ENCODE peak calls at places on chromosome 1, in eight cellular contexts. R is K562, C is vagina, F is HL-60, Z is spleen, E is prostate gland, J is breast epithelium, L is GM12878. N is an unnamed sample.

GRCh38 chr1:203652718-203653461 is 26.3 kb downstream of the ATP2B4 start:
- DNase-seq in C (no peak), J (no peak), Z (no peak), R (no peak), F (no peak), E (no peak), L (peak; percentile 49), N (no peak)

GRCh38 chr1:212630159-212630900 is 21.8 kb downstream of the ATF3 start:
- DNase-seq in L (no peak), E (peak; percentile 13), C (no peak), Z (peak; percentile 89), F (peak; percentile 86), R (peak; percentile 81), J (peak; percentile 22), N (peak; percentile 82)

GRCh38 chr1:170675825-170676224 is 11.9 kb downstream of the PRRX1 start:
- DNase-seq in C (no peak), Z (no peak), J (no peak), E (no peak), R (no peak), L (no peak), F (no peak), N (no peak)

GRCh38 chr1:13228343-13228781 is 2.4 kb upstream of the PRAMEF18 start:
- DNase-seq in L (no peak), F (peak; percentile 31), J (peak; percentile 17), C (no peak), E (no peak), R (peak; percentile 42), Z (peak; percentile 39), N (no peak)

GRCh38 chr1:209160230-209160629 is 423.3 kb upstream of the CAMK1G start:
- DNase-seq in C (no peak), R (no peak), E (no peak), F (no peak), L (no peak), Z (no peak), J (no peak), N (no peak)

GRCh38 chr1:53471000-53471399 is 11.8 kb downstream of the DMRTB1 start:
- DNase-seq in C (no peak), E (no peak), R (no peak), J (no peak), L (no peak), F (no peak), Z (no peak), N (no peak)

GRCh38 chr1:228151526-228151925 is 1.8 kb downstream of the GJC2 start:
- DNase-seq in Z (no peak), F (no peak), L (no peak), R (no peak), E (no peak), C (no peak), J (no peak), N (peak; percentile 68)

GRCh38 chr1:112618721-112619517 is at the start of gene ST7L:
- DNase-seq in E (peak; percentile 86), R (peak; percentile 66), J (peak; percentile 59), Z (peak; percentile 94), L (no peak), C (peak; percentile 91), F (peak; percentile 50), N (peak; percentile 85)

GRCh38 chr1:22831729-22832413 is 121.2 kb downstream of the EPHB2 start:
- DNase-seq in C (no peak), R (no peak), F (peak; percentile 9), J (peak; percentile 39), Z (peak; percentile 51), L (no peak), E (no peak), N (no peak)

GRCh38 chr1:94050263-94050662 is 70.7 kb downstream of the ABCA4 start:
- DNase-seq in C (no peak), R (no peak), E (no peak), F (no peak), J (no peak), Z (no peak), L (no peak), N (no peak)

GRCh38 chr1:1091344-1092148 is 17.4 kb upstream of the RNF223 start:
- DNase-seq in R (peak; percentile 93), F (no peak), C (no peak), E (no peak), L (no peak), J (no peak), Z (peak; percentile 70), N (no peak)

GRCh38 chr1:90926971-90927370 is 94.9 kb downstream of the ZNF644 start:
- DNase-seq in J (no peak), C (no peak), Z (no peak), R (no peak), L (no peak), E (no peak), F (no peak), N (no peak)

GRCh38 chr1:151680812-151681211 is 35.8 kb downstream of the CELF3 start:
- DNase-seq in C (no peak), Z (no peak), L (no peak), E (peak; percentile 25), F (no peak), R (no peak), J (no peak), N (no peak)

GRCh38 chr1:36095760-36096405 is 7.2 kb downstream of the ADPRS start:
- DNase-seq in L (no peak), C (no peak), J (no peak), F (peak; percentile 84), R (no peak), E (no peak), Z (peak; percentile 47), N (no peak)

GRCh38 chr1:183180213-183180612 is 5.9 kb upstream of the LAMC2 start:
- DNase-seq in F (no peak), L (peak; percentile 36), R (no peak), Z (no peak), J (peak; percentile 89), E (peak; percentile 74), C (no peak), N (peak; percentile 84)

GRCh38 chr1:18512883-18513282 is 32.2 kb downstream of the KLHDC7A start:
- DNase-seq in J (no peak), R (no peak), F (no peak), E (no peak), Z (peak; percentile 11), C (peak; percentile 25), L (no peak), N (no peak)

GRCh38 chr1:7644906-7645750 is 126.0 kb upstream of the VAMP3 start:
- DNase-seq in F (no peak), C (no peak), R (no peak), J (no peak), Z (peak; percentile 72), E (no peak), L (no peak), N (no peak)

GRCh38 chr1:23424171-23424959 is at the start of gene TCEA3:
- DNase-seq in C (no peak), R (no peak), F (no peak), E (peak; percentile 64), J (no peak), L (no peak), Z (no peak), N (peak; percentile 85)

DNA sequence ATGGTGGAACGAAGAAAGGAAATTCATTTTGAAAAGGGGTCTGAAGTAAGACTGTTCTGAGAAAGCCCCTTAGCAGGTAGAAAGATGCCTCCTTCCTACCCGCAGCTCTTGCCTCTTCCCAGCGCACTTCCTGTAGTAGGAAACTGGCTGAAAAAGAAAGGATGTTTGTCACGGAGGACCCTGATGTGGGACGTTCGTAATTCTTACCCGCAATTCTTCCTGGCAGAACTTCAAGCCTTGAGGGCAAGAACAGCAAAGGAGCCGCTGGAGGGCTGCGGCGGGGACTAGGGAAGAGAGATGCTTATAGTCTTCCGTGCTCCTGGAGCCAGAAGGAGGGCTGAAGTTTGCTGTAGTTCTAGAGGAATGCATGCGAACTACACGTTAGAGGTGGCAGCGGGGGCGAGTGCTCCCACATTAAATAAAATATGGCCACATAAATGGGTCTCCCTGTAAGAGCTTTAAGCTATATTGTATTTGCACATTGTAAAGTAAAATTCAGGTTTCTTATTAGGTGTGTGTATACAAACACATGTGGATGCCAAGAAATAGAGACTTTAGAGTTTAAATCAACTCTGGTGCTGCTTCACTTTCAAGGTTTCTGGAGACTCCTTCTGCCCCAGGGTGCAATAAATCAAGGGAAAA is 6.4 kb downstream of the C1orf53 start:
- DNase-seq in R (no peak), F (no peak), J (no peak), L (no peak), E (no peak), C (no peak), Z (no peak), N (no peak)
- TF ChIP-seq POLR2AphosphoS5 in R (no peak), F (no peak), J (no peak), L (no peak), E (no peak), C (no peak), Z (no peak), N (no peak)

GRCh38 chr1:220896088-220896487 is 16.8 kb downstream of the HLX start:
- DNase-seq in L (no peak), Z (no peak), C (no peak), R (no peak), J (no peak), F (no peak), E (no peak), N (no peak)

GRCh38 chr1:220894025-220894923 is 15.0 kb downstream of the HLX start:
- DNase-seq in Z (peak; percentile 83), R (no peak), F (no peak), C (peak; percentile 80), E (no peak), J (no peak), L (no peak), N (peak; percentile 75)

GRCh38 chr1:220893701-220894024 is 14.4 kb downstream of the HLX start:
- DNase-seq in F (no peak), E (no peak), Z (no peak), R (no peak), C (no peak), J (no peak), L (no peak), N (no peak)

GRCh38 chr1:220895412-220895946 is 16.2 kb downstream of the HLX start:
- DNase-seq in J (no peak), E (no peak), F (no peak), R (no peak), C (peak; percentile 62), Z (no peak), L (no peak), N (no peak)

DNA sequence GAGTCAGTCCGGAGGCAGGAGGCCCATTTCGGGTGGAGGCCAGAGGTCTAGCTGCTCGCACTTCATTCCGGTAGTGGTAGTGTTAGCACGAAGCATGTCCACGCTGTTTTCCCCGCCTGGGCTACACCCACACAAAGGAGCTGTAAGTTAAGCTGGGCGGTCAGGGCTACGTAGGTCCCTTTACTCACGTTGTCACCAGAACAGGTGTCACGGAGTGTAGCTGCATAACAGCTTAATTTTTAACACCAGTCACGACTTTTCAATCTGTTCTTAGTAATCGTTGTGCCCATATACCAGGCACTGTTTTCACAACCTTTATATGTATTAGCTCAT is 15.6 kb downstream of the HLX start:
- DNase-seq in J (no peak), F (no peak), R (no peak), L (no peak), C (peak; percentile 82), Z (no peak), E (no peak), N (no peak)
- H3K4me3 ChIP-seq in J (no peak overlapping the region), F (no peak overlapping the region), R (no peak overlapping the region), L (no peak overlapping the region), C (peak overlapping the region; percentile 39), Z (no peak overlapping the region), E (no peak overlapping the region), N (peak overlapping the region; percentile 48)

GRCh38 chr1:244971524-244972216 is 107.3 kb upstream of the HNRNPU start:
- DNase-seq in J (no peak), E (no peak), C (no peak), F (no peak), Z (no peak), L (no peak), R (no peak), N (no peak)
- TF ChIP-seq POLR2AphosphoS5 in J (no peak), E (no peak), C (no peak), F (no peak), Z (no peak), L (no peak), R (no peak), N (no peak)

GRCh38 chr1:84693009-84693408 is 2.7 kb upstream of the SSX2IP start:
- DNase-seq in F (peak; percentile 14), Z (no peak), J (no peak), C (no peak), E (no peak), R (no peak), L (no peak), N (no peak)
- H3K4me3 ChIP-seq in F (no peak overlapping the region), Z (no peak overlapping the region), J (no peak overlapping the region), C (no peak overlapping the region), E (no peak overlapping the region), R (no peak overlapping the region), L (peak overlapping the region; percentile 39), N (no peak overlapping the region)